ENCODE peak calls at places on chromosomes 11 and 22, in seven cellular contexts. U, Y, I, P, V, C and Z are unnamed samples.

GRCh38 chr11:82046778-82047177 is 686.9 kb downstream of the FAM181B start:
- DNase-seq in U (no peak), Y (no peak), I (no peak), P (peak), V (peak), C (no peak), Z (peak)

GRCh38 chr11:44760917-44761545 is 34.3 kb downstream of the TSPAN18 start:
- DNase-seq in U (no peak), Y (no peak), I (no peak), P (peak), V (peak), C (no peak), Z (peak)

GRCh38 chr11:10405858-10406592 is 49.0 kb upstream of the AMPD3 start:
- DNase-seq in U (peak), Y (no peak), I (no peak), P (peak), V (peak), C (peak), Z (peak)

GRCh38 chr22:48503876-48504275 is 1323.8 kb downstream of the BRD1 start:
- DNase-seq in U (no peak), Y (no peak), I (peak), P (no peak), V (no peak), C (no peak), Z (no peak)

GRCh38 chr11:129950319-129951034 is 52.2 kb downstream of the PRDM10 start:
- DNase-seq in U (no peak), Y (no peak), I (no peak), P (peak), V (peak), C (no peak), Z (peak)

GRCh38 chr11:15629690-15630321 is 515.1 kb downstream of the INSC start:
- DNase-seq in U (no peak), Y (no peak), I (no peak), P (no peak), V (peak), C (no peak), Z (no peak)

GRCh38 chr22:26589367-26589844 is 526 bp downstream of the TPST2 start:
- DNase-seq in U (no peak), Y (peak), I (peak), P (peak), V (no peak), C (peak), Z (no peak)

GRCh38 chr11:123559418-123559817 is 95.0 kb downstream of the SCN3B start:
- DNase-seq in U (no peak), Y (no peak), I (no peak), P (no peak), V (peak), C (no peak), Z (no peak)

GRCh38 chr11:131889146-131889577 is 518.7 kb downstream of the NTM start:
- DNase-seq in U (no peak), Y (no peak), I (no peak), P (peak), V (peak), C (no peak), Z (peak)

GRCh38 chr11:26717761-26718160 is 4.1 kb downstream of the SLC5A12 start:
- DNase-seq in U (no peak), Y (no peak), I (no peak), P (no peak), V (no peak), C (no peak), Z (no peak)

GRCh38 chr11:72088076-72088806 is 7.6 kb downstream of the LRRC51 start:
- DNase-seq in U (no peak), Y (no peak), I (no peak), P (no peak), V (no peak), C (no peak), Z (no peak)

GRCh38 chr11:131041331-131042040 is 125.2 kb upstream of the SNX19 start:
- DNase-seq in U (no peak), Y (no peak), I (no peak), P (peak), V (no peak), C (no peak), Z (no peak)

GRCh38 chr11:10019906-10020682 is 273.9 kb downstream of the SBF2 start:
- DNase-seq in U (no peak), Y (no peak), I (no peak), P (no peak), V (no peak), C (no peak), Z (no peak)

GRCh38 chr11:14451825-14452224 is 47.8 kb downstream of the COPB1 start:
- DNase-seq in U (no peak), Y (no peak), I (no peak), P (peak), V (no peak), C (no peak), Z (no peak)

GRCh38 chr22:47174096-47174495 is 411.6 kb downstream of the TBC1D22A start:
- DNase-seq in U (no peak), Y (peak), I (no peak), P (no peak), V (no peak), C (no peak), Z (no peak)

GRCh38 chr11:97224396-97224795 is 834.6 kb downstream of the JRKL start:
- DNase-seq in U (no peak), Y (no peak), I (no peak), P (no peak), V (no peak), C (no peak), Z (no peak)

GRCh38 chr22:42509548-42509947 is 10.0 kb downstream of the RRP7A start:
- DNase-seq in U (no peak), Y (no peak), I (no peak), P (no peak), V (no peak), C (no peak), Z (no peak)

GRCh38 chr11:112962854-112963367 is 1.7 kb downstream of the NCAM1 start:
- DNase-seq in U (no peak), Y (peak), I (peak), P (no peak), V (peak), C (no peak), Z (no peak)

GRCh38 chr11:45149483-45150056 is 3.1 kb downstream of the PRDM11 start:
- DNase-seq in U (no peak), Y (no peak), I (no peak), P (no peak), V (no peak), C (no peak), Z (no peak)

GRCh38 chr11:64219755-64220154 is 6.2 kb downstream of the TRPT1 start:
- DNase-seq in U (no peak), Y (no peak), I (peak), P (no peak), V (no peak), C (no peak), Z (no peak)

GRCh38 chr22:49308300-49308699 is 519.4 kb downstream of the BRD1 start:
- DNase-seq in U (no peak), Y (no peak), I (no peak), P (no peak), V (no peak), C (no peak), Z (no peak)

GRCh38 chr11:61186504-61186903 is 16.8 kb upstream of the PGA3 start:
- DNase-seq in U (no peak), Y (no peak), I (no peak), P (no peak), V (no peak), C (no peak), Z (no peak)

GRCh38 chr11:34262601-34263081 is 95.2 kb downstream of the ABTB2 start:
- DNase-seq in U (no peak), Y (no peak), I (no peak), P (no peak), V (no peak), C (no peak), Z (no peak)

GRCh38 chr22:26457661-26458272 is 25.8 kb downstream of the HPS4 start:
- DNase-seq in U (no peak), Y (no peak), I (no peak), P (no peak), V (no peak), C (no peak), Z (no peak)

GRCh38 chr11:91591021-91591420 is 633.6 kb upstream of the FAT3 start:
- DNase-seq in U (no peak), Y (no peak), I (no peak), P (no peak), V (no peak), C (no peak), Z (no peak)

GRCh38 chr22:40908895-40909294 is 42.3 kb upstream of the RBX1 start:
- DNase-seq in U (no peak), Y (no peak), I (no peak), P (no peak), V (no peak), C (no peak), Z (no peak)

GRCh38 chr11:44530413-44531115 is 34.9 kb upstream of the CD82 start:
- DNase-seq in U (no peak), Y (no peak), I (no peak), P (peak), V (peak), C (no peak), Z (no peak)

GRCh38 chr22:45504703-45505341 is 2.1 kb downstream of the FBLN1 start:
- DNase-seq in U (no peak), Y (peak), I (peak), P (no peak), V (peak), C (no peak), Z (no peak)

GRCh38 chr11:65389294-65389980 is 3.0 kb downstream of the FRMD8 start:
- DNase-seq in U (no peak), Y (no peak), I (peak), P (no peak), V (no peak), C (no peak), Z (no peak)
- H3K4me3 ChIP-seq in U (no peak), Y (no peak), I (no peak), P (no peak), V (no peak), C (no peak), Z (no peak)

GRCh38 chr11:69705246-69705856 is 1.5 kb upstream of the FGF19 start:
- DNase-seq in U (no peak), Y (no peak), I (no peak), P (no peak), V (no peak), C (no peak), Z (no peak)

GRCh38 chr11:69705901-69706787 is 2.3 kb upstream of the FGF19 start:
- DNase-seq in U (no peak), Y (no peak), I (no peak), P (no peak), V (no peak), C (no peak), Z (no peak)

GRCh38 chr11:69702769-69703510 is 882 bp downstream of the FGF19 start:
- DNase-seq in U (no peak), Y (no peak), I (no peak), P (no peak), V (no peak), C (no peak), Z (no peak)

GRCh38 chr11:69703711-69704507 is at the start of gene FGF19:
- DNase-seq in U (no peak), Y (no peak), I (peak), P (no peak), V (no peak), C (no peak), Z (no peak)

DNA sequence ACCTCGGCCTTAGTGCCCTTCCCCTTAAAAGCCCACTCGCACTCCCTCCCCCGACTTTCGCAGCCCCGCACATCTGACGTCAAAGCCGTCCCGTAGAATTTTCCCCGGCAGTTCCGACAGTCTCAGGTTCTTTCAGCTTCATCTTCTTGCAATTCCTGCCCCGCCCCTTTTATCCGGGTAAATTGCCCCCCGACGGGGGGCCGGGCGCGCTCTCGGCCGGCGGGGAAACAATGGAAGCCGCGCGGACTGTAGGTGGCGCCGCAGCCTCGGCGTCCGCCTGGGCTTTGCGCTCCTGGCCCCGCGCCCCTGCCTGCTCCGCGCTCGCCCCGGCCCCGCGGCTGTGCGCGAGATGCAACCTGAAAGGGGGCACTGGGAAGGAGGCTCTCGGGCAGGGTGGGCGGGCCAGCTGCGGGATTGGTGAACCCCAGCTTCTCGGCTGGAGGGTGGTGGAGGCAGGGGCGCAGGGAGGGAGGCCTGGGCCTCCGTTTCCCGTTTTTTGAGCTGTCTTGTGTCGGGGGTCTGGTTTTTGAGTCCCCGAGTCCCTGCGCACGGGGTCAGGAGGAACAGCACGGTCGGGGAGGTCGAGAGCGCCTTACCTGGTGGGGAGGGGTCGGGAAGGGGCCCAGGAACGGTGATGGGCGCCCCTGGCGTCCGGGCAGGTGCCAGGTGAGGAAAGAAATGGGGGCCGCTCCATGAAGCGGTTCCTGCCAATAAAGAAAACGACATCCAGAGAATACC is 855 bp upstream of the FGF19 start:
- DNase-seq in U (no peak), Y (no peak), I (no peak), P (no peak), V (no peak), C (no peak), Z (no peak)
- TF ChIP-seq CTCF in U (peak), Y (peak), I (peak), P (no peak), V (peak), C (peak), Z (peak)

DNA sequence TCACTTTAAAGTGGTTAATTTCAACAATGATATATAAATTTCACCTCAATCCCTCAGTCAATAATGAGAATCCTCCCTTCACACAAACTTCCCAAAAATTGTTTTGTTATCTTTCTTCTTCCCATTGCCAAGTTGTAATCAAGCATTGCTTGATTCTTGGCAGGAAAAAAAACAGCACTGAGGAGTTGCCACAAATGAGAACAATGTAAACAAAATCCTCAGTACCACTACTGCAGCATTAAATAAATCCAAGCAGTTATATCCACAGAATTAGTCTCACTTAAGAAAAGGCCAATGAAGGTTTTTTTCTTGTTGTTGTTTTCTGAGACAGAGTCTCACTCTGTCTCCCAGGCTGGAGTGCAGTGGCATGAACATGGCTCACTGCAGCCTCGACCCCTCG is 38.2 kb downstream of the FAM168A start:
- DNase-seq in U (no peak), Y (no peak), I (no peak), P (no peak), V (no peak), C (no peak), Z (no peak)
- H3K4me3 ChIP-seq in U (no peak), Y (no peak), I (no peak), P (no peak), V (no peak), C (no peak), Z (no peak)

GRCh38 chr22:37225481-37225880 is 13.2 kb upstream of the SSTR3 start:
- DNase-seq in U (no peak), Y (no peak), I (no peak), P (no peak), V (no peak), C (peak), Z (no peak)
- TF ChIP-seq CTCF in U (no peak), Y (no peak), I (no peak), P (peak), V (no peak), C (no peak), Z (peak)

DNA sequence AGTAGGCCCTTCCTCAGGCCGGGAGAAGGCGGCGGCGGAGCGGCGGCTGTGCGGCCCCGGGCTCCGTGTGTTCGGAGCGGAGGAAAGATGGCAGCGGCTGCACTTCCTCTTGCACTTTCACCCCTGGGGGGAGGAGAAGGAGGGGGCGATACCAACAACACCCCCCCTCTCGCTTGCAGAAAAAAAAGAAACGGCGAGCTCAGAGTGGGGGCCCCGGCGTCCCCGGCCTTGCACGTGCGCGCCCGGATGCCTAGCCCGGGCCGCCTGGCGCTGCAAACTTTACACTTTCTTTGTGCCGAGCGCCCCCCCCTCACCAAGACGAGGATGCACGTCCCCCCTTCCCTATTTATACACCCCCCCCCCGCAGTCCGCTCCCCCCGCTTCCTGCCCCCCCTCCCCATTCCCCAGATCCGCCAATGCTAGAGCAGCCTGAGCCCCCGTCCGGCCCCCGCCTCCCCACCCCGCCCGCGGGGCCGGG is at the start of gene PATZ1:
- DNase-seq in U (no peak), Y (no peak), I (peak), P (peak), V (peak), C (peak), Z (no peak)
- H3K4me3 ChIP-seq in U (peak), Y (peak), I (peak), P (peak), V (peak), C (peak), Z (peak)

DNA sequence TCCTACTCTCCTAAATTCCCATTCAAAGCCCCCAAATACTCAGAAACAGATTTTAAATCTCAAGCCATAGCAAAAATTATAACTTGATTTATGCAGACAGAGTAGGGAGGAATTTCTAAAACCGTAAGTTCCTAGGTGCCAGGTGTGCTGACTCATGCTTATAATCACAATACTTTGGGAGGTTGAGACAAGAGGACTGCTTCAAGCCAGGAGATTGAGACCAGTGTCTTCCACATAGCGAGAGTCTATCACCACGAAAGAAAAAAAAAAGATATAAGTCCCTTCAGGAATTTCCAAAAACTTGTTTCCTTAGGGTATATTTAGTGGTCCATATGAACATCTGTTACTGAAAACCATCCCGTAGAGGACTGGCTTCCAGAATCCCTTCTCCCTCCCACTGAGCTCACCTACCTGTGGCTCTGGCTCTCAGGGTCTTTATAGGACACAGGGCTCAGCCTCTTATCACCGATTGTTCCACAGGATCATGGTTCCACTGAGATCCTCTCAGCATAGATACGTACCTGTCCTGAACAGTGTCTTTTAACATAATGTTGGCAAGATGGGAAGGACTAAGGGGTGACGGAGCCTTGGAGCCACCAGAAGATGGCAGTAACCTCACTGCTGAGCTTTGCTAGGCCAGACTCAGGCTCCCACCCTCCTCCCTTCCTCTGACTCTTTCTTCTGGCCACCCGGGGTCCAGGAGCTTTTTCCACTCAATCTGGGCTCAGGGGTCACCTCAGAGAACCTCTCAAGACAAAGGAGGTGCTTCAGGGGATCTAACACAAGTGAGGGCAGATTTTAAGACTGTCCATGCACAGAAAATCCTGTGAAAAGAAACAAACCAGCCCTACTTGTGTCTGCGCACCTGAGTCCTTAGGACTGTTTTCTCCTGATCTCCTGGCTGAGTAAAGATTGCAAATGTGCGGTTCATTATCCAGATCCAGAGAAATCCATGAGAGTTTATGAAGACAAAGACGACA is 117.5 kb upstream of the TOP3B start:
- DNase-seq in U (peak), Y (no peak), I (no peak), P (peak), V (no peak), C (no peak), Z (no peak)
- TF ChIP-seq CTCF in U (no peak), Y (no peak), I (no peak), P (peak), V (peak), C (no peak), Z (peak)

GRCh38 chr11:100338144-100338840 is 348.8 kb upstream of the ARHGAP42 start:
- DNase-seq in U (no peak), Y (no peak), I (peak), P (no peak), V (no peak), C (no peak), Z (no peak)

DNA sequence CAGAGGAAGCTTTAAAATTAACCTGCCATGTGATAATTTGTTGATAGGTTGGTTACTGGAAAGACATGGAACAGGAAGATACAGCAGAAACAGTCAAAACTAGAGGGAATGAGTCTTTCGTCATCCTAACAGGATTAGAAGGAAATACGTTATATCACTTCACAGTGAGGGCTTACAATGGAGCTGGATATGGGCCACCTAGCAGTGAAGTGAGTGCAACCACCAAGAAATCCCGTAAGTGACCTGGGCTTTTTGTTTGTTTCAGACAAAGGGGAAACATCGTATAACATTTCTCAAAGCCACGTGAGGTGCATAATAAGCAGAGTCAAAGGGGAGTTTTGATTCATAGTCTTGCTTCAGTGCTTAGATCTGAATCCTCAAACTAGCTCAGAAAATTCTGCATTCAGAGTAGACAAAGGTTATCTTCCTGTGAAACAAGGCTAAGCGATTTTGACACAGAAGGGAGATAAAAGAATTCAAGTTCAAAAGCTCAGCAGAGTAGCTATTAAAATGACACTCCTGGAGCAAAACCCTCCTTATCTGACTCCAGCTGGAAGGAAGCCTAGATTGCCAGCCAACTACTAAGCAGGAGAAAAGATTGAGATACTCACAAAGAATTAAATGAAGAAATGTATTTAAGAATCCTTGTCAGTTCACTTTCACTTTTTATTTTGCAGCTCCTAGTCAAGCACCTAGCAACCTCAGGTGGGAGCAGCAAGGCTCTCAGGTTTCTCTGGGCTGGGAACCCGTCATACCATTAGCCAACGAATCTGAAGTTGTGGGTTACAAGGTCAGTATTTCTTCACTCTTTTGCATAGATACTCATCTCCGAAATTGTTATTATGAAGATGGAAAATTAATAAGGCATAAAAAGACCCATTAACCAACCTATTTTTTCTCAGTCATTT is 346.4 kb upstream of the ARHGAP42 start:
- DNase-seq in U (no peak), Y (no peak), I (no peak), P (no peak), V (no peak), C (no peak), Z (no peak)
- H3K4me3 ChIP-seq in U (no peak), Y (no peak), I (no peak), P (no peak), V (no peak), C (no peak), Z (no peak)